ENCODE peak calls at places on chromosomes 6 and 20, in seven cellular contexts. One of them, this sample, is unnamed.
A peak's percentile ranks its signal among the peaks of the same experiment; 100 is the strongest.

GRCh38 chr20:40313730-40314129 is 375.3 kb downstream of the MAFB start:
- DNase-seq in K562: no peak
- DNase-seq in HepG2: no peak
- DNase-seq in HCT116: no peak
- DNase-seq in T47D: no peak
- DNase-seq in SK-N-SH: no peak
- DNase-seq in GM12878: no peak
- DNase-seq in this sample: no peak

GRCh38 chr20:61815678-61816077 is 250.0 kb downstream of the TAF4 start:
- DNase-seq in K562: no peak
- DNase-seq in HepG2: no peak
- DNase-seq in HCT116: no peak
- DNase-seq in T47D: no peak
- DNase-seq in SK-N-SH: no peak
- DNase-seq in GM12878: no peak
- DNase-seq in this sample: no peak

GRCh38 chr6:123017313-123017712 is 21.3 kb downstream of the CLVS2 start:
- DNase-seq in K562: no peak
- DNase-seq in HepG2: no peak
- DNase-seq in HCT116: no peak
- DNase-seq in T47D: no peak
- DNase-seq in SK-N-SH: no peak
- DNase-seq in GM12878: no peak
- DNase-seq in this sample: no peak

GRCh38 chr6:14676084-14676483 is 558.5 kb downstream of the CD83 start:
- DNase-seq in K562: no peak
- DNase-seq in HepG2: no peak
- DNase-seq in HCT116: no peak
- DNase-seq in T47D: no peak
- DNase-seq in SK-N-SH: no peak
- DNase-seq in GM12878: no peak
- DNase-seq in this sample: no peak

GRCh38 chr6:149136273-149136912 is 181.1 kb upstream of the TAB2 start:
- DNase-seq in K562: no peak
- DNase-seq in HepG2: no peak
- DNase-seq in HCT116: no peak
- DNase-seq in T47D: no peak
- DNase-seq in SK-N-SH: no peak
- DNase-seq in GM12878: no peak
- DNase-seq in this sample: no peak

GRCh38 chr6:97440590-97441176 is 157.7 kb upstream of the MMS22L start:
- DNase-seq in K562: no peak
- DNase-seq in HepG2: peak; percentile 54
- DNase-seq in HCT116: peak; percentile 46
- DNase-seq in T47D: peak; percentile 1
- DNase-seq in SK-N-SH: peak; percentile 60
- DNase-seq in GM12878: no peak
- DNase-seq in this sample: no peak

GRCh38 chr6:63816979-63817436 is 181.4 kb downstream of the PHF3 start:
- DNase-seq in K562: no peak
- DNase-seq in HepG2: peak; percentile 25
- DNase-seq in HCT116: no peak
- DNase-seq in T47D: no peak
- DNase-seq in SK-N-SH: peak; percentile 68
- DNase-seq in GM12878: no peak
- DNase-seq in this sample: no peak

GRCh38 chr20:50415516-50416268 is 94.5 kb upstream of the PTPN1 start:
- DNase-seq in K562: no peak
- DNase-seq in HepG2: peak; percentile 86
- DNase-seq in HCT116: peak; percentile 50
- DNase-seq in T47D: peak; percentile 60
- DNase-seq in SK-N-SH: peak; percentile 79
- DNase-seq in GM12878: no peak
- DNase-seq in this sample: peak; percentile 59

GRCh38 chr20:62321521-62321948 is 18.7 kb downstream of the ADRM1 start:
- DNase-seq in K562: peak; percentile 96
- DNase-seq in HepG2: no peak
- DNase-seq in HCT116: peak; percentile 31
- DNase-seq in T47D: peak; percentile 83
- DNase-seq in SK-N-SH: peak; percentile 85
- DNase-seq in GM12878: no peak
- DNase-seq in this sample: no peak

GRCh38 chr6:148776321-148776966 is 29.6 kb downstream of the UST start:
- DNase-seq in K562: no peak
- DNase-seq in HepG2: no peak
- DNase-seq in HCT116: no peak
- DNase-seq in T47D: no peak
- DNase-seq in SK-N-SH: no peak
- DNase-seq in GM12878: no peak
- DNase-seq in this sample: no peak

GRCh38 chr6:78993955-78994354 is 84.1 kb downstream of the PHIP start:
- DNase-seq in K562: no peak
- DNase-seq in HepG2: no peak
- DNase-seq in HCT116: no peak
- DNase-seq in T47D: no peak
- DNase-seq in SK-N-SH: no peak
- DNase-seq in GM12878: no peak
- DNase-seq in this sample: no peak

GRCh38 chr6:14857501-14857900 is 388.4 kb upstream of the JARID2 start:
- DNase-seq in K562: no peak
- DNase-seq in HepG2: no peak
- DNase-seq in HCT116: no peak
- DNase-seq in T47D: no peak
- DNase-seq in SK-N-SH: no peak
- DNase-seq in GM12878: no peak
- DNase-seq in this sample: no peak

GRCh38 chr6:68468244-68468884 is 166.7 kb upstream of the ADGRB3 start:
- DNase-seq in K562: peak; percentile 21
- DNase-seq in HepG2: no peak
- DNase-seq in HCT116: no peak
- DNase-seq in T47D: no peak
- DNase-seq in SK-N-SH: no peak
- DNase-seq in GM12878: no peak
- DNase-seq in this sample: peak; percentile 55

GRCh38 chr6:99350573-99350972 is 1.1 kb upstream of the FAXC start:
- DNase-seq in K562: no peak
- DNase-seq in HepG2: no peak
- DNase-seq in HCT116: no peak
- DNase-seq in T47D: no peak
- DNase-seq in SK-N-SH: no peak
- DNase-seq in GM12878: no peak
- DNase-seq in this sample: no peak

GRCh38 chr6:42021847-42022754 is 28.2 kb upstream of the TAF8 start:
- DNase-seq in K562: peak; percentile 1
- DNase-seq in HepG2: no peak
- DNase-seq in HCT116: no peak
- DNase-seq in T47D: no peak
- DNase-seq in SK-N-SH: no peak
- DNase-seq in GM12878: no peak
- DNase-seq in this sample: no peak

GRCh38 chr6:24454452-24454851 is 34.9 kb downstream of the GPLD1 start:
- DNase-seq in K562: no peak
- DNase-seq in HepG2: no peak
- DNase-seq in HCT116: no peak
- DNase-seq in T47D: no peak
- DNase-seq in SK-N-SH: no peak
- DNase-seq in GM12878: no peak
- DNase-seq in this sample: no peak

GRCh38 chr20:33859751-33860150 is 48.6 kb downstream of the CHMP4B start:
- DNase-seq in K562: no peak
- DNase-seq in HepG2: no peak
- DNase-seq in HCT116: no peak
- DNase-seq in T47D: no peak
- DNase-seq in SK-N-SH: no peak
- DNase-seq in GM12878: no peak
- DNase-seq in this sample: no peak

GRCh38 chr20:59690976-59691375 is 86.6 kb downstream of the PHACTR3 start:
- DNase-seq in K562: no peak
- DNase-seq in HepG2: no peak
- DNase-seq in HCT116: no peak
- DNase-seq in T47D: no peak
- DNase-seq in SK-N-SH: no peak
- DNase-seq in GM12878: no peak
- DNase-seq in this sample: no peak

GRCh38 chr6:127464161-127464880 is 5.1 kb upstream of the KIAA0408 start:
- DNase-seq in K562: no peak
- DNase-seq in HepG2: no peak
- DNase-seq in HCT116: no peak
- DNase-seq in T47D: no peak
- DNase-seq in SK-N-SH: no peak
- DNase-seq in GM12878: no peak
- DNase-seq in this sample: no peak

GRCh38 chr6:140355476-140355875 is 981.0 kb upstream of the CITED2 start:
- DNase-seq in K562: no peak
- DNase-seq in HepG2: no peak
- DNase-seq in HCT116: no peak
- DNase-seq in T47D: no peak
- DNase-seq in SK-N-SH: no peak
- DNase-seq in GM12878: no peak
- DNase-seq in this sample: no peak

GRCh38 chr6:39821739-39822532 is 29.8 kb downstream of the DAAM2 start:
- DNase-seq in K562: no peak
- DNase-seq in HepG2: no peak
- DNase-seq in HCT116: no peak
- DNase-seq in T47D: no peak
- DNase-seq in SK-N-SH: no peak
- DNase-seq in GM12878: no peak
- DNase-seq in this sample: no peak

GRCh38 chr6:11324453-11325023 is 92.1 kb upstream of the NEDD9 start:
- DNase-seq in K562: no peak
- DNase-seq in HepG2: no peak
- DNase-seq in HCT116: no peak
- DNase-seq in T47D: no peak
- DNase-seq in SK-N-SH: no peak
- DNase-seq in GM12878: peak; percentile 61
- DNase-seq in this sample: no peak

GRCh38 chr6:111874030-111874425 is 776 bp upstream of the FYN start:
- DNase-seq in K562: no peak
- DNase-seq in HepG2: no peak
- DNase-seq in HCT116: no peak
- DNase-seq in T47D: no peak
- DNase-seq in SK-N-SH: no peak
- DNase-seq in GM12878: no peak
- DNase-seq in this sample: no peak

GRCh38 chr6:2103644-2104523 is 141.5 kb downstream of the GMDS start:
- DNase-seq in K562: no peak
- DNase-seq in HepG2: peak; percentile 43
- DNase-seq in HCT116: peak; percentile 19
- DNase-seq in T47D: peak; percentile 23
- DNase-seq in SK-N-SH: peak; percentile 58
- DNase-seq in GM12878: peak; percentile 11
- DNase-seq in this sample: no peak

GRCh38 chr20:56945057-56945456 is 316.0 kb downstream of the TFAP2C start:
- DNase-seq in K562: no peak
- DNase-seq in HepG2: no peak
- DNase-seq in HCT116: no peak
- DNase-seq in T47D: peak; percentile 69
- DNase-seq in SK-N-SH: no peak
- DNase-seq in GM12878: no peak
- DNase-seq in this sample: no peak

GRCh38 chr6:113526995-113527394 is 330.1 kb upstream of the MARCKS start:
- DNase-seq in K562: no peak
- DNase-seq in HepG2: no peak
- DNase-seq in HCT116: no peak
- DNase-seq in T47D: no peak
- DNase-seq in SK-N-SH: no peak
- DNase-seq in GM12878: no peak
- DNase-seq in this sample: no peak

GRCh38 chr6:150256618-150257272 is 112.1 kb upstream of the IYD start:
- DNase-seq in K562: no peak
- DNase-seq in HepG2: no peak
- DNase-seq in HCT116: no peak
- DNase-seq in T47D: no peak
- DNase-seq in SK-N-SH: no peak
- DNase-seq in GM12878: no peak
- DNase-seq in this sample: no peak
- TF ChIP-seq JUND in K562: peak; percentile 66
- TF ChIP-seq JUND in HepG2: no peak
- TF ChIP-seq JUND in HCT116: peak; percentile 29
- TF ChIP-seq JUND in T47D: no peak
- TF ChIP-seq JUND in SK-N-SH: no peak
- TF ChIP-seq JUND in GM12878: no peak
- TF ChIP-seq JUND in this sample: no peak

GRCh38 chr20:8842525-8842924 is 226.4 kb upstream of the PLCB4 start:
- DNase-seq in K562: no peak
- DNase-seq in HepG2: no peak
- DNase-seq in HCT116: no peak
- DNase-seq in T47D: no peak
- DNase-seq in SK-N-SH: no peak
- DNase-seq in GM12878: no peak
- DNase-seq in this sample: no peak
- TF ChIP-seq JUND in K562: no peak
- TF ChIP-seq JUND in HepG2: no peak
- TF ChIP-seq JUND in HCT116: no peak
- TF ChIP-seq JUND in T47D: no peak
- TF ChIP-seq JUND in SK-N-SH: no peak
- TF ChIP-seq JUND in GM12878: no peak
- TF ChIP-seq JUND in this sample: no peak

DNA sequence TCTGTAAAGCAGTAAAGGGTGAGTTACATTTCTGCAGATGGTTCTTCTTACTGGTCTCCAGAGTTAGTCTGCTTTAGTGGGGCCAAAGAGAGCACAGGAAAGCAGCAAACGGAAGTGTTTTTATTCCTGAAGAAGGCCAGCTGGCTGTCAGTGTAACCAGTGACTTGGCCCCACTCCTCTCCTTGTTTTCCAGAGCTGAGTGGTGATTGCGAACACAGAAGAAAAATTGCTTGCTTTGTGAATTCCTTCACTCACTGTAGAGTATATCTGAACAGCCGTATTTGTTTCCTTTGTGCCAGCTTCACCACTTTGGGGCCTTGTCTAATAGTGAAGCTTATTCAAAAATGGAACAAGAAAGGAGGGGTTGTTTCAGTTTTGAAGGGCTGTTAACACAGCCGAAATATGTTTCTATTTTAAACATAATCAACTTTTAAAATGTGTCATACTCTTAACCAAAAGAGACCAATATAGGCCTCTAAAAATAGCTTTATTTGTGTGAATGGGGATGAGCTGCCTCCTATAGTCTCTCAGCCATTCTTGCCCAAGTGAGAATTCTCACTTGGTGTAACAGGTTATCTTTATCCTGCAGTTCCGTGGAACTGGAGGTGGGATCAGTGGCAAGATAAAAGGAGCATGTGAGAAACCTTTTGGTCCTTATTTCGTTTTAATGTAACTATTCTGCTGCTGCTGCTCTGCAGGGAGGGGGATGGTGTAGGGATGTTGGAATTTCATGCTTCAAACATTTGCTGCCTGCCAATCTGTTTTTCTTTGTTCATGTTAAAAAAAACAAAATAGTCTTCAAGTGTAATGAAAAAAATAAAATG is 37.8 kb downstream of the ZC2HC1B start:
- DNase-seq in K562: no peak
- DNase-seq in HepG2: no peak
- DNase-seq in HCT116: no peak
- DNase-seq in T47D: no peak
- DNase-seq in SK-N-SH: no peak
- DNase-seq in GM12878: peak; percentile 48
- DNase-seq in this sample: no peak
- TF ChIP-seq JUND in K562: no peak
- TF ChIP-seq JUND in HepG2: no peak
- TF ChIP-seq JUND in HCT116: no peak
- TF ChIP-seq JUND in T47D: no peak
- TF ChIP-seq JUND in SK-N-SH: no peak
- TF ChIP-seq JUND in GM12878: no peak
- TF ChIP-seq JUND in this sample: no peak

GRCh38 chr6:157074969-157075368 is 248.3 kb downstream of the TMEM242 start:
- DNase-seq in K562: no peak
- DNase-seq in HepG2: no peak
- DNase-seq in HCT116: no peak
- DNase-seq in T47D: no peak
- DNase-seq in SK-N-SH: no peak
- DNase-seq in GM12878: no peak
- DNase-seq in this sample: no peak
- TF ChIP-seq JUND in K562: no peak
- TF ChIP-seq JUND in HepG2: no peak
- TF ChIP-seq JUND in HCT116: no peak
- TF ChIP-seq JUND in T47D: no peak
- TF ChIP-seq JUND in SK-N-SH: no peak
- TF ChIP-seq JUND in GM12878: no peak
- TF ChIP-seq JUND in this sample: no peak